ENCODE peak calls at places on chromosomes 3 and 15, in four cellular contexts. One of them, this sample, is unnamed.
A peak's percentile ranks its signal among the peaks of the same experiment; 100 is the strongest.

GRCh38 chr3:63719796-63720445 is 67.4 kb downstream of the SNTN start:
- DNase-seq in bronchial epithelial cell: no peak
- DNase-seq in left lung: no peak
- DNase-seq in small intestine: no peak
- DNase-seq in this sample: no peak

GRCh38 chr3:76824658-76825310 is 215.1 kb upstream of the ROBO2 start:
- DNase-seq in left lung: no peak
- DNase-seq in small intestine: no peak
- DNase-seq in bronchial epithelial cell: no peak
- DNase-seq in this sample: no peak

GRCh38 chr3:45249391-45249790 is 23.3 kb upstream of the TMEM158 start:
- DNase-seq in bronchial epithelial cell: no peak
- DNase-seq in left lung: no peak
- DNase-seq in small intestine: no peak
- DNase-seq in this sample: no peak

GRCh38 chr3:40079203-40079844 is 230.2 kb upstream of the EIF1B start:
- DNase-seq in bronchial epithelial cell: peak; percentile 46
- DNase-seq in small intestine: no peak
- DNase-seq in left lung: no peak
- DNase-seq in this sample: no peak

GRCh38 chr3:44439499-44440295 is 37.8 kb downstream of the ZNF445 start:
- DNase-seq in bronchial epithelial cell: peak; percentile 50
- DNase-seq in small intestine: peak; percentile 87
- DNase-seq in left lung: peak; percentile 84
- DNase-seq in this sample: peak; percentile 95

GRCh38 chr3:131350506-131350905 is 31.1 kb upstream of the NUDT16 start:
- DNase-seq in small intestine: no peak
- DNase-seq in left lung: no peak
- DNase-seq in bronchial epithelial cell: peak; percentile 67
- DNase-seq in this sample: no peak

GRCh38 chr15:73539726-73540125 is 93.5 kb downstream of the NPTN start:
- DNase-seq in bronchial epithelial cell: no peak
- DNase-seq in small intestine: no peak
- DNase-seq in left lung: no peak
- DNase-seq in this sample: no peak

GRCh38 chr15:59998256-59999063 is 5.7 kb upstream of the FOXB1 start:
- DNase-seq in bronchial epithelial cell: no peak
- DNase-seq in small intestine: no peak
- DNase-seq in left lung: no peak
- DNase-seq in this sample: no peak

GRCh38 chr15:50134524-50135024 is 15.5 kb upstream of the ATP8B4 start:
- DNase-seq in small intestine: no peak
- DNase-seq in bronchial epithelial cell: peak; percentile 75
- DNase-seq in left lung: no peak
- DNase-seq in this sample: no peak

GRCh38 chr3:89740881-89741177 is 633.4 kb downstream of the EPHA3 start:
- DNase-seq in left lung: no peak
- DNase-seq in small intestine: no peak
- DNase-seq in bronchial epithelial cell: no peak
- DNase-seq in this sample: no peak

GRCh38 chr15:94760348-94760747 is 529.0 kb downstream of the MCTP2 start:
- DNase-seq in small intestine: no peak
- DNase-seq in bronchial epithelial cell: no peak
- DNase-seq in left lung: no peak
- DNase-seq in this sample: no peak

GRCh38 chr15:92095691-92096090 is 242.2 kb downstream of the SLCO3A1 start:
- DNase-seq in left lung: no peak
- DNase-seq in bronchial epithelial cell: no peak
- DNase-seq in small intestine: peak; percentile 58
- DNase-seq in this sample: no peak

DNA sequence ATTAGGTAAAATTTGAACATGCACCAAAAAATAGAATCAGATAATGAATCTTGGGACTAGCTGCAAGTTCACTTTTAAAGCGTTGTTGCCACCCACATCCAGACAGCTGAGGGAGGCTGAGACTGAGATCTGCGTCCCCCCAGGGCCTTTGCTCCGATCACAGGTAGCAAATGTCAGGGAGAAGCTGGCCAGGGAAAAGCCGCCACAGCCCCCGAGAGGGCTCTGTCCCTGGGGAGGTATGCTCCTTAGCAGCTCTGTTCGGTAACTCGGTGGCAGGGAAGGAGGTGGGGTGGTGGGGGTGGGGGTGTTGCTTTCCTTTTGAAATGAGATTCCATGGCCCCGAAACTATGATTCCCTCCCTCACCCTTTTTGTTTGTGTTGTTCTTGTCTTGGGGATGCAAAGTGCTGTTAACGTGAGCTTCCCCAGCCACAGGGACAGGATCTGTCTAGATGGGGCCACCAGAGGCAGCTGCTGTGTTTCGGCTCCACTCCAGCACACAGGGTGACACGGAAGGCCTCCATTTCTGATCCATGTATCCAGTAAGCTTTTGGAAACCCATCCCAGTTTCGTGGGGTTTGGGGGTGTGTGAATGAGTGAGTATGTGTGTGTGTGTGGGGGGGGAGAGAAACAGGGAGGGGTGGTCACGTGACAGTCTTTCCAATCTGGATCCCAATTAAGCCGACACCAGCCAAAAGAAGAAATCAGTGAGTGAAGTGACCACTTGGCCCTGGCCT is 1.1 kb upstream of the MINAR1 start:
- DNase-seq in left lung: no peak
- DNase-seq in bronchial epithelial cell: no peak
- DNase-seq in small intestine: no peak
- DNase-seq in this sample: no peak
- H3K4me3 ChIP-seq in left lung: peak overlapping the region; percentile 24
- H3K4me3 ChIP-seq in bronchial epithelial cell: no peak overlapping the region
- H3K4me3 ChIP-seq in small intestine: no peak overlapping the region
- H3K4me3 ChIP-seq in this sample: peak overlapping the region; percentile 40

GRCh38 chr15:69121198-69121828 is 39.1 kb upstream of the GLCE start:
- DNase-seq in left lung: no peak
- DNase-seq in small intestine: no peak
- DNase-seq in bronchial epithelial cell: no peak
- DNase-seq in this sample: no peak

GRCh38 chr15:69118089-69118488 is 42.3 kb upstream of the GLCE start:
- DNase-seq in bronchial epithelial cell: peak; percentile 29
- DNase-seq in left lung: no peak
- DNase-seq in small intestine: no peak
- DNase-seq in this sample: no peak

GRCh38 chr15:69119016-69119415 is 41.4 kb upstream of the GLCE start:
- DNase-seq in small intestine: no peak
- DNase-seq in bronchial epithelial cell: no peak
- DNase-seq in left lung: no peak
- DNase-seq in this sample: no peak

GRCh38 chr15:69120732-69121131 is 39.7 kb upstream of the GLCE start:
- DNase-seq in small intestine: no peak
- DNase-seq in bronchial epithelial cell: no peak
- DNase-seq in left lung: no peak
- DNase-seq in this sample: no peak

GRCh38 chr15:69119692-69120395 is 40.6 kb upstream of the GLCE start:
- DNase-seq in bronchial epithelial cell: no peak
- DNase-seq in small intestine: no peak
- DNase-seq in left lung: no peak
- DNase-seq in this sample: no peak
- H3K27me3 ChIP-seq in bronchial epithelial cell: peaks cover 6% of the 10 kb centered on the region
- H3K27me3 ChIP-seq in small intestine: no peaks in the 10 kb centered on the region
- H3K27me3 ChIP-seq in left lung: no peaks in the 10 kb centered on the region
- H3K27me3 ChIP-seq in this sample: no peaks in the 10 kb centered on the region

GRCh38 chr3:16311960-16312451 is 47.0 kb downstream of the OXNAD1 start:
- DNase-seq in bronchial epithelial cell: peak; percentile 35
- DNase-seq in left lung: no peak
- DNase-seq in small intestine: peak; percentile 58
- DNase-seq in this sample: no peak
- H3K4me3 ChIP-seq in bronchial epithelial cell: no peak overlapping the region
- H3K4me3 ChIP-seq in left lung: no peak overlapping the region
- H3K4me3 ChIP-seq in small intestine: no peak overlapping the region
- H3K4me3 ChIP-seq in this sample: no peak overlapping the region

GRCh38 chr3:124213641-124214040 is 221.7 kb upstream of the ROPN1 start:
- DNase-seq in left lung: no peak
- DNase-seq in bronchial epithelial cell: no peak
- DNase-seq in small intestine: no peak
- DNase-seq in this sample: no peak

GRCh38 chr3:124207077-124207476 is 215.2 kb upstream of the ROPN1 start:
- DNase-seq in left lung: no peak
- DNase-seq in bronchial epithelial cell: no peak
- DNase-seq in small intestine: no peak
- DNase-seq in this sample: no peak

GRCh38 chr3:124206225-124206624 is 214.3 kb upstream of the ROPN1 start:
- DNase-seq in bronchial epithelial cell: no peak
- DNase-seq in small intestine: no peak
- DNase-seq in left lung: no peak
- DNase-seq in this sample: no peak

GRCh38 chr3:124207873-124208473 is 216.0 kb upstream of the ROPN1 start:
- DNase-seq in small intestine: no peak
- DNase-seq in bronchial epithelial cell: no peak
- DNase-seq in left lung: no peak
- DNase-seq in this sample: no peak

DNA sequence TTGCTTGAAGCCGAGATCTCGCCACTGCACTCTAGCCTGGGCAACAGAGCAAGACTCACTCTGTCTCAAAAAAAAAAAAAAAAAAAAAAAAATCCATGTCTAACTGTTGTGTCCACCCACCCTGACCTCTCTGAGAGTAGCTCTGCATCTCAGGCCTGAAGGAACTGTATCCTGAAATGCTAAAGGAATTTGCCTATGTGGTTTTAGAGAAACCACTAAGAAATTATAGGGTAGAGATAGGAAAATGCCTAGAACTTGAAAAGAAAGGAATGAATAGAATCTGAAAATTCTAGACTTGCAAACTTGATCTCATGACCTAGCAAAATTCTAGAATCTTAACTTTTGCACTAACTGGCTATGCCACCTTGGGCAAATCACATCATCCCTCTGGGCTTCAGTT is 217.5 kb upstream of the ROPN1 start:
- DNase-seq in bronchial epithelial cell: no peak
- DNase-seq in left lung: no peak
- DNase-seq in small intestine: no peak
- DNase-seq in this sample: no peak
- H3K27me3 ChIP-seq in bronchial epithelial cell: no peaks in the 10 kb centered on the region
- H3K27me3 ChIP-seq in left lung: no peaks in the 10 kb centered on the region
- H3K27me3 ChIP-seq in small intestine: no peaks in the 10 kb centered on the region
- H3K27me3 ChIP-seq in this sample: no peaks in the 10 kb centered on the region

DNA sequence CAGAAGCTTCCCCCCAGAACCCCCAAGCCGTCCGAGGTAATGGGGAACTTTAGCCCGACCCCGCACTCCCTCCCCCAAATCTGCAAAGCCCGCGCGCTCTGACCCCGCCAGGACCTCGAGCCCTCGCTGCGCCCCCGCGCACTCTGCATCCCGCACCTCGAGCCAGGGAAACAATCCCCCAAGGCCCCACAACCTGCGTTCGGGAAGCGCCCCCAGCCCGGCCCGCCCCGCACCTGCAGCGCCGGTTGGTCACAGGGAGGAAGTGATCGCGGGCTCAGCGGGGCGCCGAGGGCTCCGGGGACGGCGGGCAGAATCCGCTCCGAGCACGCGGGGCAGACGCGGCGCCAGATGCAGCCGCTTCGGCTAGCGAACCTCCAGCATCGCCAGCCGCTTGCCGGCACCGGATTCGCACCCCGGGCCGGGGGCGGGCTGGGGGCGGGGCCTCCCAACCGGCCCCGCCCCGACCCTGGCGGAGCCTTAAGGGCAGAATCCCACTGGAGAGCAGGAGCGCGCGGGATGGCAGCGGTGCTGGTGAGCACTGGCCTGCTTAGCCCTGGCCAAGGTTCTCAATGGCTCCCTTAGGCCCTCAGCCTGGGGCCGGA is at the start of gene CAMKV:
- DNase-seq in small intestine: no peak
- DNase-seq in bronchial epithelial cell: no peak
- DNase-seq in left lung: no peak
- DNase-seq in this sample: no peak
- H3K4me3 ChIP-seq in small intestine: no peak within 1 kb of the TSS
- H3K4me3 ChIP-seq in bronchial epithelial cell: no peak within 1 kb of the TSS
- H3K4me3 ChIP-seq in left lung: no peak within 1 kb of the TSS
- H3K4me3 ChIP-seq in this sample: peak within 1 kb of the TSS; percentile 23

GRCh38 chr15:93331545-93332117 is 242.6 kb upstream of the RGMA start:
- DNase-seq in bronchial epithelial cell: no peak
- DNase-seq in left lung: no peak
- DNase-seq in small intestine: no peak
- DNase-seq in this sample: no peak
- H3K27me3 ChIP-seq in bronchial epithelial cell: no peaks in the 10 kb centered on the region
- H3K27me3 ChIP-seq in left lung: peaks cover 58% of the 10 kb centered on the region
- H3K27me3 ChIP-seq in small intestine: no peaks in the 10 kb centered on the region
- H3K27me3 ChIP-seq in this sample: no peaks in the 10 kb centered on the region

GRCh38 chr15:100920516-100921135 is 1.5 kb downstream of the LRRK1 start:
- DNase-seq in small intestine: no peak
- DNase-seq in bronchial epithelial cell: no peak
- DNase-seq in left lung: no peak
- DNase-seq in this sample: peak; percentile 81
- H3K4me3 ChIP-seq in small intestine: no peak overlapping the region
- H3K4me3 ChIP-seq in bronchial epithelial cell: no peak overlapping the region
- H3K4me3 ChIP-seq in left lung: no peak overlapping the region
- H3K4me3 ChIP-seq in this sample: no peak overlapping the region

DNA sequence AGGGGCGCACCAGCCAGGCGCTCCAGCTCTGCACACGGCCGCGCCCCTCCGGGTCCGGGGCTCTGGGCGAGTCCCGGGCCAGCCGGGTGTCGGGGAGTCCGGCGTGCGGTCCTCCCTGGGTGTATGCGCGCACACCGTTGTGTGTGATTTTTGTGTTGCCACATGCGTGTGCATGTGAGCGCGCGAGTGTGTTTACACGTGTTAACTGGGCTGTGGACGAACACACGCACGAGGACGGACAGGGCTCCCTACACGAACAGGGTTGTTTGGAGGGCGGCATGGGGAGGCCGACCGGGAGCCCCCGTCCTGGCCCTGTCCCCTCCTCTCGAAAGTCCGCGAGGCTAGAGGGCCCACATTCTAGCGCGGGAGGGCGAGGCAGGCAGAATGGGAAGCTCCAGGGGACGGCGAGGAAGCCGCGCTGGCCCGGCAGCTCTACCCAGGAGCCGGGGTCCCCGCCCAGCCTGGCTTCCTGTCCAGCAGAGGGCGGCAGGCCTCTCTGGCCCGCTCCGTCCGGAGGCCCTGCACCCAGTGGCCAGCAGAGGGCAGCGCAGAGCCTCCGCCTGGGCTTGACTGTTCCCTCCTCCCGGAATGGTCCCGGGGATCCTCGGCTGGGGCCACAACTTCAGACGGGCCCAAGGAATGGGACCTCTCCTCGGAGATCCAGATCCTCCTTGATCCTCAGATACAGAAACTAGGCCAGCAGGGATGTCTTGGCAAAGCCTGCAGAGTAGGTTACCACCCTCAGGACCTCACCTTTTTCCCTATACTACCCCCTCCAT is 611 bp upstream of the LINGO1 start:
- DNase-seq in left lung: peak; percentile 85
- DNase-seq in small intestine: peak; percentile 75
- DNase-seq in bronchial epithelial cell: peak; percentile 49
- DNase-seq in this sample: no peak
- H3K27me3 ChIP-seq in left lung: peaks cover 89% of the 10 kb centered on the region
- H3K27me3 ChIP-seq in small intestine: peaks cover 8% of the 10 kb centered on the region
- H3K27me3 ChIP-seq in bronchial epithelial cell: peaks cover 30% of the 10 kb centered on the region
- H3K27me3 ChIP-seq in this sample: peaks cover 5% of the 10 kb centered on the region

This sample was measured in vagina.